ENCODE peak calls at places on chromosomes 7 and 10, in seven cellular contexts. One of them, this sample, is unnamed. For H3K9me3 and H3K4me1, the result is how much of the 10 kb centered on the place peaks cover.

GRCh38 chr7:30596043-30596641 is 1.5 kb downstream of the GARS1 start:
- DNase-seq in GM23248: peak
- DNase-seq in transverse colon: no peak
- DNase-seq in hepatocyte: peak
- DNase-seq in body of pancreas: peak
- DNase-seq in colonic mucosa: peak
- DNase-seq in NT2/D1: no peak
- DNase-seq in this sample: no peak

GRCh38 chr10:74384615-74385213 is 233.7 kb downstream of the ADK start:
- DNase-seq in transverse colon: no peak
- DNase-seq in GM23248: no peak
- DNase-seq in hepatocyte: no peak
- DNase-seq in colonic mucosa: no peak
- DNase-seq in body of pancreas: no peak
- DNase-seq in NT2/D1: no peak
- DNase-seq in this sample: no peak

GRCh38 chr10:73908853-73909611 is 1.9 kb upstream of the PLAU start:
- DNase-seq in NT2/D1: no peak
- DNase-seq in transverse colon: peak
- DNase-seq in hepatocyte: peak
- DNase-seq in body of pancreas: peak
- DNase-seq in GM23248: peak
- DNase-seq in colonic mucosa: peak
- DNase-seq in this sample: peak

GRCh38 chr10:27822286-27822685 is 76.7 kb upstream of the MKX start:
- DNase-seq in hepatocyte: peak
- DNase-seq in NT2/D1: no peak
- DNase-seq in transverse colon: no peak
- DNase-seq in body of pancreas: no peak
- DNase-seq in colonic mucosa: no peak
- DNase-seq in GM23248: peak
- DNase-seq in this sample: no peak

GRCh38 chr10:28171468-28172235 is 131.2 kb downstream of the MPP7 start:
- DNase-seq in NT2/D1: no peak
- DNase-seq in colonic mucosa: no peak
- DNase-seq in transverse colon: no peak
- DNase-seq in GM23248: peak
- DNase-seq in body of pancreas: no peak
- DNase-seq in hepatocyte: no peak
- DNase-seq in this sample: peak

GRCh38 chr7:55252386-55252785 is 112.8 kb upstream of the LANCL2 start:
- DNase-seq in hepatocyte: no peak
- DNase-seq in colonic mucosa: no peak
- DNase-seq in body of pancreas: no peak
- DNase-seq in transverse colon: no peak
- DNase-seq in GM23248: peak
- DNase-seq in NT2/D1: no peak
- DNase-seq in this sample: no peak

GRCh38 chr10:74650613-74651012 is 175.8 kb upstream of the KAT6B start:
- DNase-seq in NT2/D1: no peak
- DNase-seq in transverse colon: no peak
- DNase-seq in GM23248: no peak
- DNase-seq in colonic mucosa: no peak
- DNase-seq in hepatocyte: no peak
- DNase-seq in body of pancreas: no peak
- DNase-seq in this sample: no peak

GRCh38 chr10:70815504-70816219 is at the start of gene SGPL1:
- DNase-seq in colonic mucosa: peak
- DNase-seq in hepatocyte: peak
- DNase-seq in NT2/D1: peak
- DNase-seq in body of pancreas: peak
- DNase-seq in transverse colon: peak
- DNase-seq in GM23248: peak
- DNase-seq in this sample: peak

GRCh38 chr10:104331208-104331838 is 6.9 kb downstream of the ITPRIP start:
- DNase-seq in colonic mucosa: no peak
- DNase-seq in transverse colon: peak
- DNase-seq in GM23248: peak
- DNase-seq in body of pancreas: no peak
- DNase-seq in NT2/D1: no peak
- DNase-seq in hepatocyte: peak
- DNase-seq in this sample: no peak

GRCh38 chr7:12648704-12649261 is 38.6 kb upstream of the ARL4A start:
- DNase-seq in NT2/D1: peak
- DNase-seq in transverse colon: no peak
- DNase-seq in body of pancreas: no peak
- DNase-seq in colonic mucosa: no peak
- DNase-seq in GM23248: no peak
- DNase-seq in hepatocyte: no peak
- DNase-seq in this sample: no peak

GRCh38 chr10:121668336-121669009 is 70.2 kb upstream of the FGFR2 start:
- DNase-seq in GM23248: no peak
- DNase-seq in colonic mucosa: peak
- DNase-seq in body of pancreas: peak
- DNase-seq in transverse colon: peak
- DNase-seq in hepatocyte: peak
- DNase-seq in NT2/D1: no peak
- DNase-seq in this sample: peak

GRCh38 chr10:133275683-133276092 is 980 bp downstream of the ADAM8 start:
- DNase-seq in GM23248: peak
- DNase-seq in hepatocyte: no peak
- DNase-seq in transverse colon: no peak
- DNase-seq in NT2/D1: no peak
- DNase-seq in body of pancreas: no peak
- DNase-seq in colonic mucosa: no peak
- DNase-seq in this sample: no peak

GRCh38 chr10:72260588-72261322 is 13.0 kb upstream of the DDIT4 start:
- DNase-seq in colonic mucosa: peak
- DNase-seq in GM23248: peak
- DNase-seq in body of pancreas: peak
- DNase-seq in hepatocyte: peak
- DNase-seq in NT2/D1: peak
- DNase-seq in transverse colon: peak
- DNase-seq in this sample: peak

GRCh38 chr10:42874713-42875387 is 92.3 kb downstream of the BMS1 start:
- DNase-seq in transverse colon: no peak
- DNase-seq in body of pancreas: no peak
- DNase-seq in GM23248: no peak
- DNase-seq in NT2/D1: no peak
- DNase-seq in colonic mucosa: no peak
- DNase-seq in hepatocyte: no peak
- DNase-seq in this sample: no peak

GRCh38 chr10:89458760-89459159 is 44.4 kb downstream of the IFIT5 start:
- DNase-seq in GM23248: peak
- DNase-seq in body of pancreas: no peak
- DNase-seq in transverse colon: no peak
- DNase-seq in colonic mucosa: no peak
- DNase-seq in NT2/D1: no peak
- DNase-seq in hepatocyte: no peak
- DNase-seq in this sample: no peak

GRCh38 chr10:35940067-35940989 is 298.2 kb upstream of the FZD8 start:
- DNase-seq in body of pancreas: no peak
- DNase-seq in hepatocyte: peak
- DNase-seq in colonic mucosa: peak
- DNase-seq in NT2/D1: no peak
- DNase-seq in transverse colon: peak
- DNase-seq in GM23248: peak
- DNase-seq in this sample: no peak

GRCh38 chr7:70006411-70006920 is 408.2 kb downstream of the AUTS2 start:
- DNase-seq in NT2/D1: no peak
- DNase-seq in transverse colon: no peak
- DNase-seq in body of pancreas: no peak
- DNase-seq in colonic mucosa: no peak
- DNase-seq in hepatocyte: peak
- DNase-seq in GM23248: no peak
- DNase-seq in this sample: no peak

GRCh38 chr10:78604721-78605120 is 464.0 kb upstream of the ZMIZ1 start:
- DNase-seq in hepatocyte: no peak
- DNase-seq in colonic mucosa: no peak
- DNase-seq in GM23248: no peak
- DNase-seq in body of pancreas: no peak
- DNase-seq in NT2/D1: no peak
- DNase-seq in transverse colon: no peak
- DNase-seq in this sample: no peak

GRCh38 chr10:71530781-71531180 is 134.1 kb downstream of the CDH23 start:
- DNase-seq in body of pancreas: no peak
- DNase-seq in hepatocyte: no peak
- DNase-seq in transverse colon: no peak
- DNase-seq in GM23248: no peak
- DNase-seq in NT2/D1: no peak
- DNase-seq in colonic mucosa: no peak
- DNase-seq in this sample: no peak

GRCh38 chr7:113015038-113015645 is 71.5 kb downstream of the GPR85 start:
- DNase-seq in body of pancreas: no peak
- DNase-seq in GM23248: peak
- DNase-seq in colonic mucosa: no peak
- DNase-seq in hepatocyte: peak
- DNase-seq in NT2/D1: no peak
- DNase-seq in transverse colon: no peak
- DNase-seq in this sample: no peak

GRCh38 chr10:61140765-61141392 is 196.9 kb upstream of the RHOBTB1 start:
- DNase-seq in transverse colon: no peak
- DNase-seq in GM23248: peak
- DNase-seq in NT2/D1: no peak
- DNase-seq in body of pancreas: peak
- DNase-seq in colonic mucosa: no peak
- DNase-seq in hepatocyte: peak
- DNase-seq in this sample: peak

GRCh38 chr7:99027241-99027640 is 116.7 kb downstream of the SMURF1 start:
- DNase-seq in GM23248: no peak
- DNase-seq in transverse colon: no peak
- DNase-seq in NT2/D1: no peak
- DNase-seq in colonic mucosa: no peak
- DNase-seq in body of pancreas: no peak
- DNase-seq in hepatocyte: no peak
- DNase-seq in this sample: no peak

GRCh38 chr7:66627876-66628360 is 763 bp upstream of the KCTD7 start:
- DNase-seq in GM23248: no peak
- DNase-seq in NT2/D1: peak
- DNase-seq in colonic mucosa: no peak
- DNase-seq in body of pancreas: no peak
- DNase-seq in hepatocyte: no peak
- DNase-seq in transverse colon: no peak
- DNase-seq in this sample: no peak

GRCh38 chr7:55533050-55533728 is 39.1 kb downstream of the VOPP1 start:
- DNase-seq in GM23248: peak
- DNase-seq in transverse colon: peak
- DNase-seq in NT2/D1: no peak
- DNase-seq in colonic mucosa: no peak
- DNase-seq in body of pancreas: peak
- DNase-seq in hepatocyte: no peak
- DNase-seq in this sample: peak

GRCh38 chr7:85890244-85890811 is 703.5 kb upstream of the SEMA3D start:
- DNase-seq in GM23248: peak
- DNase-seq in transverse colon: no peak
- DNase-seq in colonic mucosa: no peak
- DNase-seq in body of pancreas: no peak
- DNase-seq in NT2/D1: peak
- DNase-seq in hepatocyte: peak
- DNase-seq in this sample: no peak

DNA sequence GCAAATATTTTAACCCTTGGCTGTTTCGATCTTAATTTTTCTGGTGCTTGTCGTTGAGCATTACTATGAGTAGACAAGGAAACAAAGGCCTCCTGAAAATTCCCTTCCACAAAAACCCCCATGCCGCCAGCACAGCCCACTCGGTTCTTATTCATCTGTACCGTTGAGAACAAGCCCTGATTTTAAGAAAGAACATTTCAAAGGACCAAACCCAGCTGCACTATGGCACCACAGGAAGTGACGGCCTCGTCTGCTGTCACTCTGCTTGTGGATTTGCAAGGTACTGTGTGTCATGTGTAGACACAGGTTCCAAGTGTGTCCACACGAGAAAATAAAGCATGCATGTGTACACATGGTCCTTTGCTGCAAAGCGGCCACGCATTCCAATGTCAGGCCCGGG is 285.2 kb downstream of the DNAJB6 start:
- DNase-seq in hepatocyte: no peak
- DNase-seq in body of pancreas: no peak
- DNase-seq in transverse colon: no peak
- DNase-seq in colonic mucosa: no peak
- DNase-seq in GM23248: no peak
- DNase-seq in NT2/D1: no peak
- DNase-seq in this sample: no peak
- H3K9me3 ChIP-seq in hepatocyte: under half
- H3K9me3 ChIP-seq in body of pancreas: under half
- H3K9me3 ChIP-seq in transverse colon: under half
- H3K9me3 ChIP-seq in colonic mucosa: under half
- H3K9me3 ChIP-seq in GM23248: under half
- H3K9me3 ChIP-seq in NT2/D1: under half
- H3K9me3 ChIP-seq in this sample: under half

GRCh38 chr10:96711048-96711713 is 9.1 kb downstream of the PIK3AP1 start:
- DNase-seq in NT2/D1: no peak
- DNase-seq in body of pancreas: no peak
- DNase-seq in hepatocyte: no peak
- DNase-seq in colonic mucosa: no peak
- DNase-seq in transverse colon: no peak
- DNase-seq in GM23248: no peak
- DNase-seq in this sample: no peak
- H3K4me1 ChIP-seq in NT2/D1: under half
- H3K4me1 ChIP-seq in body of pancreas: under half
- H3K4me1 ChIP-seq in hepatocyte: under half
- H3K4me1 ChIP-seq in colonic mucosa: under half
- H3K4me1 ChIP-seq in transverse colon: under half
- H3K4me1 ChIP-seq in GM23248: under half
- H3K4me1 ChIP-seq in this sample: under half

GRCh38 chr7:106679153-106679931 is 18.4 kb upstream of the CCDC71L start:
- DNase-seq in body of pancreas: peak
- DNase-seq in GM23248: peak
- DNase-seq in hepatocyte: peak
- DNase-seq in colonic mucosa: no peak
- DNase-seq in transverse colon: no peak
- DNase-seq in NT2/D1: no peak
- DNase-seq in this sample: peak
- H3K9me3 ChIP-seq in body of pancreas: under half
- H3K9me3 ChIP-seq in GM23248: under half
- H3K9me3 ChIP-seq in hepatocyte: under half
- H3K9me3 ChIP-seq in colonic mucosa: under half
- H3K9me3 ChIP-seq in transverse colon: under half
- H3K9me3 ChIP-seq in NT2/D1: under half
- H3K9me3 ChIP-seq in this sample: under half

GRCh38 chr10:34758447-34758996 is 56.6 kb downstream of the PARD3 start:
- DNase-seq in hepatocyte: peak
- DNase-seq in body of pancreas: no peak
- DNase-seq in colonic mucosa: peak
- DNase-seq in GM23248: peak
- DNase-seq in transverse colon: no peak
- DNase-seq in NT2/D1: no peak
- DNase-seq in this sample: no peak

GRCh38 chr10:34759161-34759836 is 55.8 kb downstream of the PARD3 start:
- DNase-seq in transverse colon: no peak
- DNase-seq in body of pancreas: no peak
- DNase-seq in hepatocyte: no peak
- DNase-seq in colonic mucosa: no peak
- DNase-seq in GM23248: no peak
- DNase-seq in NT2/D1: no peak
- DNase-seq in this sample: no peak

GRCh38 chr10:34761443-34761842 is 53.7 kb downstream of the PARD3 start:
- DNase-seq in colonic mucosa: no peak
- DNase-seq in NT2/D1: no peak
- DNase-seq in transverse colon: no peak
- DNase-seq in body of pancreas: no peak
- DNase-seq in hepatocyte: no peak
- DNase-seq in GM23248: peak
- DNase-seq in this sample: no peak

GRCh38 chr10:34760606-34761005 is 54.5 kb downstream of the PARD3 start:
- DNase-seq in NT2/D1: no peak
- DNase-seq in colonic mucosa: no peak
- DNase-seq in GM23248: peak
- DNase-seq in transverse colon: no peak
- DNase-seq in hepatocyte: no peak
- DNase-seq in body of pancreas: no peak
- DNase-seq in this sample: no peak

GRCh38 chr10:34759837-34760215 is 55.3 kb downstream of the PARD3 start:
- DNase-seq in transverse colon: no peak
- DNase-seq in GM23248: no peak
- DNase-seq in hepatocyte: no peak
- DNase-seq in body of pancreas: no peak
- DNase-seq in colonic mucosa: no peak
- DNase-seq in NT2/D1: no peak
- DNase-seq in this sample: no peak
- H3K4me1 ChIP-seq in transverse colon: half or more
- H3K4me1 ChIP-seq in GM23248: under half
- H3K4me1 ChIP-seq in hepatocyte: under half
- H3K4me1 ChIP-seq in body of pancreas: under half
- H3K4me1 ChIP-seq in colonic mucosa: under half
- H3K4me1 ChIP-seq in NT2/D1: under half
- H3K4me1 ChIP-seq in this sample: under half

This sample was measured in adrenal gland.